ENCODE peak calls at places on chromosome 10, in seven cellular contexts. T is heart right ventricle; V is IMR-90; D is NT2/D1; N is T-helper 17 cell; F is CD8-positive, alpha-beta memory T cell; O is prostate gland. B is an unnamed sample.

GRCh38 chr10:24235471-24235870 is 26.5 kb downstream of the KIAA1217 start:
- DNase-seq in T (no peak), V (no peak), D (no peak), N (no peak), F (no peak), O (no peak), B (no peak)

GRCh38 chr10:17425584-17426262 is 28.7 kb downstream of the ST8SIA6 start:
- DNase-seq in T (no peak), V (no peak), D (no peak), N (no peak), F (no peak), O (no peak), B (peak; percentile 80)

GRCh38 chr10:117496031-117496430 is 46.5 kb upstream of the EMX2 start:
- DNase-seq in T (no peak), V (no peak), D (no peak), N (no peak), F (no peak), O (no peak), B (no peak)

GRCh38 chr10:132535065-132535651 is 2.4 kb upstream of the INPP5A start:
- DNase-seq in T (no peak), V (no peak), D (no peak), N (no peak), F (no peak), O (no peak), B (peak; percentile 83)

GRCh38 chr10:71635867-71636266 is 83.7 kb downstream of the C10orf105 start:
- DNase-seq in T (no peak), V (no peak), D (no peak), N (no peak), F (no peak), O (no peak), B (no peak)

GRCh38 chr10:44756235-44756634 is 154.9 kb upstream of the TMEM72 start:
- DNase-seq in T (no peak), V (peak; percentile 82), D (no peak), N (no peak), F (no peak), O (no peak), B (no peak)

GRCh38 chr10:49103761-49104160 is 11.6 kb downstream of the VSTM4 start:
- DNase-seq in T (no peak), V (no peak), D (no peak), N (no peak), F (no peak), O (no peak), B (no peak)

GRCh38 chr10:132748135-132748534 is 37.8 kb downstream of the NKX6-2 start:
- DNase-seq in T (no peak), V (no peak), D (no peak), N (no peak), F (no peak), O (no peak), B (no peak)

GRCh38 chr10:37713132-37713501 is 144.3 kb downstream of the ZNF248 start:
- DNase-seq in T (no peak), V (no peak), D (no peak), N (no peak), F (no peak), O (no peak), B (peak; percentile 56)
- H3K9me3 ChIP-seq in T (peaks cover 6% of the 10 kb centered on the region), V (peaks cover 30% of the 10 kb centered on the region), D (no peaks in the 10 kb centered on the region), N (no peaks in the 10 kb centered on the region), F (no peaks in the 10 kb centered on the region), O (no peaks in the 10 kb centered on the region), B (peaks cover 33% of the 10 kb centered on the region)

GRCh38 chr10:42419789-42420188 is 218.6 kb downstream of the ZNF33B start:
- DNase-seq in T (no peak), V (no peak), D (no peak), N (no peak), F (no peak), O (no peak), B (no peak)

GRCh38 chr10:42422911-42423310 is 215.5 kb downstream of the ZNF33B start:
- DNase-seq in T (no peak), V (no peak), D (no peak), N (no peak), F (no peak), O (no peak), B (no peak)

DNA sequence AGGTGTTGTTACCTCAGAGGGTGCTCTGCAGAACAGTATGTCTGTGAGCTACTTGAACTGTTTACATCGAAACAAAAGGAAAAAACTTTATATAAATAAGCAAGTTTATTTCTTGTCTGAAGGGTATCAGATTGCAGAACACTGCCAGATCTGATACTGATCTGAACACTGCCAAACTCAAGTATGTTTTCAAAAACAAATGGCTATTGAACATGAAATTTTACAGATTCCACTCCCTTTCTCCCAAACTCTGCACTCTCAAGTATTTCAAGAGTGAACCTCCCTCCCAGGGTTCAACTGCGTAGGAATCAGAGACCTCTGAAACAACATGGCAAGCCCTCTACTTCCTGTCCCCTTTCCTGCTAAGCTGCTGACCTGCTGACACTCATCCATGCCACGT is 216.6 kb downstream of the ZNF33B start:
- DNase-seq in T (no peak), V (no peak), D (no peak), N (no peak), F (no peak), O (no peak), B (no peak)
- H3K9me3 ChIP-seq in T (no peaks in the 10 kb centered on the region), V (peaks cover 14% of the 10 kb centered on the region), D (no peaks in the 10 kb centered on the region), N (no peaks in the 10 kb centered on the region), F (no peaks in the 10 kb centered on the region), O (no peaks in the 10 kb centered on the region), B (no peaks in the 10 kb centered on the region)

GRCh38 chr10:85789125-85789524 is 577.5 kb downstream of the GRID1 start:
- DNase-seq in T (no peak), V (no peak), D (no peak), N (no peak), F (no peak), O (no peak), B (no peak)

GRCh38 chr10:85786401-85786899 is 580.1 kb downstream of the GRID1 start:
- DNase-seq in T (no peak), V (no peak), D (peak; percentile 11), N (no peak), F (no peak), O (no peak), B (no peak)

GRCh38 chr10:85787393-85787792 is 579.2 kb downstream of the GRID1 start:
- DNase-seq in T (no peak), V (no peak), D (no peak), N (no peak), F (no peak), O (no peak), B (no peak)

GRCh38 chr10:85790155-85790789 is 576.3 kb downstream of the GRID1 start:
- DNase-seq in T (no peak), V (no peak), D (no peak), N (no peak), F (no peak), O (no peak), B (no peak)

GRCh38 chr10:85788570-85788969 is 578.0 kb downstream of the GRID1 start:
- DNase-seq in T (no peak), V (no peak), D (no peak), N (no peak), F (no peak), O (no peak), B (no peak)
- H3K9me3 ChIP-seq in T (no peaks in the 10 kb centered on the region), V (peaks cover 48% of the 10 kb centered on the region), D (no peaks in the 10 kb centered on the region), N (no peaks in the 10 kb centered on the region), F (no peaks in the 10 kb centered on the region), O (no peaks in the 10 kb centered on the region), B (no peaks in the 10 kb centered on the region)

GRCh38 chr10:106487726-106488125 is 676.8 kb downstream of the SORCS1 start:
- DNase-seq in T (no peak), V (no peak), D (no peak), N (no peak), F (no peak), O (no peak), B (no peak)
- H3K9me3 ChIP-seq in T (peaks cover 11% of the 10 kb centered on the region), V (no peaks in the 10 kb centered on the region), D (no peaks in the 10 kb centered on the region), N (no peaks in the 10 kb centered on the region), F (no peaks in the 10 kb centered on the region), O (no peaks in the 10 kb centered on the region), B (no peaks in the 10 kb centered on the region)

GRCh38 chr10:62341419-62341818 is 32.8 kb upstream of the ZNF365 start:
- DNase-seq in T (no peak), V (no peak), D (no peak), N (no peak), F (no peak), O (no peak), B (no peak)
- H3K9me3 ChIP-seq in T (peaks cover 38% of the 10 kb centered on the region), V (peaks cover 5% of the 10 kb centered on the region), D (peaks cover 26% of the 10 kb centered on the region), N (no peaks in the 10 kb centered on the region), F (peaks cover 9% of the 10 kb centered on the region), O (no peaks in the 10 kb centered on the region), B (peaks cover 66% of the 10 kb centered on the region)

GRCh38 chr10:85832988-85833387 is 533.6 kb downstream of the GRID1 start:
- DNase-seq in T (no peak), V (no peak), D (no peak), N (no peak), F (no peak), O (no peak), B (peak; percentile 43)
- H3K9me3 ChIP-seq in T (peaks cover 47% of the 10 kb centered on the region), V (peaks cover 18% of the 10 kb centered on the region), D (peaks cover 2% of the 10 kb centered on the region), N (no peaks in the 10 kb centered on the region), F (no peaks in the 10 kb centered on the region), O (no peaks in the 10 kb centered on the region), B (peaks cover 36% of the 10 kb centered on the region)